ENCODE peak calls at places on chromosomes 11 and 22, in six cellular contexts. N is psoas muscle; P is PC-3; J is suprapubic skin; D is CD4-positive, CD25-positive, alpha-beta regulatory T cell; O is keratinocyte. R is an unnamed sample. For H3K36me3, the result is how much of the 10 kb centered on the place peaks cover.

GRCh38 chr11:114158886-114159285 is 99.4 kb downstream of the ZBTB16 start:
- DNase-seq in N (peak), P (peak), J (no peak), D (no peak), O (no peak), R (no peak)

GRCh38 chr11:130426223-130427048 is 2.0 kb downstream of the ADAMTS8 start:
- DNase-seq in N (no peak), P (no peak), J (no peak), D (no peak), O (no peak), R (no peak)

GRCh38 chr11:78030429-78031325 is 7.6 kb upstream of the KCTD14 start:
- DNase-seq in N (peak), P (peak), J (no peak), D (no peak), O (no peak), R (peak)

GRCh38 chr11:35165416-35166368 is 26.7 kb downstream of the CD44 start:
- DNase-seq in N (no peak), P (peak), J (no peak), D (peak), O (no peak), R (peak)

GRCh38 chr22:50032941-50033601 is 20.5 kb upstream of the IL17REL start:
- DNase-seq in N (no peak), P (no peak), J (peak), D (no peak), O (no peak), R (no peak)

GRCh38 chr11:126310229-126310991 is 6.5 kb downstream of the DCPS start:
- DNase-seq in N (peak), P (peak), J (peak), D (peak), O (no peak), R (peak)

GRCh38 chr22:17264321-17265052 is 45.3 kb upstream of the ADA2 start:
- DNase-seq in N (peak), P (no peak), J (no peak), D (no peak), O (no peak), R (no peak)

GRCh38 chr11:1749020-1749758 is 1.2 kb downstream of the IFITM10 start:
- DNase-seq in N (no peak), P (no peak), J (peak), D (no peak), O (no peak), R (no peak)

DNA sequence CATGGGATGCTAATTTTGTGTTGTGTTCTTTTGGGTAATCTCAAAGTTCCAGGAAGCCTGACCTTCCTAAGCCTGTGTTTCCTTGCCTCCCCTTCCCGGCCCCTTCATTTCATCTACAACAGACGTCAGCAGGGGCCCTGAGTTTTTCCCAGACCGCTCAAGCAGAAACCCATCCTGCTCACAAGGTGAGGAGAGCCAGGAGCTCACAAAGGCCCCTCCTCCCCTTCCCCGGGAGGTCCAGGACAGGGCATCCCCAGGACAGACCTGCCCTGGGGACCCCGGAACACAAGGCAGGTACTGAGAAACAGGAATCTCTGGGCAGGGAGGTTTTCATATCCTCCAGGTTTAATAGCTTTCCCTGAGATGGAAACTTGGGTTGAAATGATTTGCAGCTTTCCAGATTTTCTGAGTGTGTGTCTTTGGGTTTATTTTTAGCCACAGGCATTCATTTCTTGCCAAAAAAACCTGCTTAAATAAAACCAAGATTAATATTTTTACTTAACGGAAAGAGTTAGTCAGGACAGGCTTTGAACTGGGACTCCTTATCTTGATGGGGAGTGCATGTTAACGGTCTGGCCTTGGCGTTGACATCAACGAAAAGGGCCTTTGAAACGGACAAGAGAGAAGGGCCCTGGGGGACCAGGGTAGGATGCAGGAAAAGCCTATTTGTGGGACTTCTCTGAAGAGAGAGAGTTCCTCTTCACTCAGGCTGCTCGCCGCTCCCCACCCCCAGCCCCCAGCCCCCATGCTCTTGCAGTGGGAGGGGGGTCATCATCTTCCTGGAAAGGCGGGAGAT is 38.5 kb downstream of the TIMP3 start:
- DNase-seq in N (no peak), P (no peak), J (no peak), D (no peak), O (no peak), R (no peak)
- H3K36me3 ChIP-seq in N (under half), P (under half), J (under half), D (under half), O (under half), R (under half)

DNA sequence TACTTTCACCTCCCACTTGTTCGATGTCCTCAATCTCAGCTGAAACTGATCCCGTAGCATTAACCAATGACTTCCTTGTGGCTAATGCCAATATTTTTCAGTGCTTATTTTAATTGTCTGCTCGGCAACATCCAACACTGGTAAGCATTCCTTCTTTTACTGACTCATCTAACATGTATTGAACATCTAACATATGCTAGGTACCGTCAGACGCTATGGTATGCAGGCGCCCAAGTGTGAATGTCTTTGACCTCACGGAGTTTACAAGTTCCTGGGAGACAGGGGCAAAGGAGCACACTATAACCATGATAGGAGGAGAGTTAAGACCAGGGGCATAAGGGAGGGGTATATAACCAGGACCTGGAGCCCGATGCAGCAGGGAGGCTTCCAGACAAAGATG is 1.7 kb downstream of the BRMS1 start:
- DNase-seq in N (peak), P (no peak), J (no peak), D (no peak), O (no peak), R (no peak)
- H3K36me3 ChIP-seq in N (under half), P (under half), J (under half), D (under half), O (under half), R (under half)

DNA sequence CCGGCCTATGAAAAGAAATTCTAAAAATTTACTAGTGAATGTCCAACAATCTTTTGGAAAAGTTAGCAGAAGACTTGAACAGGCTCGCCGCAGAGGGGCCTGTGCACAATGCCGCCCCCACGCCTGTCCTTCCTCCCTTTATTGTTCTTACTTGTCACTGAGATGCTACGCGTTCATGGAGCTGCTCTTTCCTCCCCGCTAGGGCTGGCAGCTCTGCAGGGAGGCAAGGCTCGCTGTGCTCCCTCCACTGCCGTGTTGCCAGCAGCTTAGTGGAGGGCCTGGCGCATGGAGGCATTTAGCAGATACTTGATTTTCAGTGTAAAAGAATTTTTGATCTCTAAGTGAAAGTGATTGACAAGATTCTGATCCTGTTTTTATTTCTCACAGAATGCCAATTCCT is 14.7 kb downstream of the PHRF1 start:
- DNase-seq in N (no peak), P (no peak), J (no peak), D (no peak), O (no peak), R (no peak)
- H3K36me3 ChIP-seq in N (under half), P (half or more), J (half or more), D (half or more), O (half or more), R (under half)

DNA sequence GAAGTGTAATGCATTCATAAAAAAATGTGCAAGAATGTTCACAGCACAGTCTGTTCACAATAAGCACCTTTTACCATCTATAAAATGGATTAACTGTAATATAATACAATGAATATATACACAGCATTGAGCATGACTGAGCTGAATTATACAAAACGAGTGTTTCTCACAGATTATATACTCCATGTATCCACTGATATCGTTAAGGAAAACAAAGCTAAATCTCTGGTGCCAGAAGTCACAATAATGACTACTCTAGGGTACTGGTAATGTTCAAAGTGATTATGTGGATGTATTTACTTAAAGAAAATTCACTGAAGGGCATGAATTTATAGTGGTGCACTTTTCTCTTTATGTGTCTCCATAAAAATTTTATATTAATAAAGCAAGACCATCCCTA is 33.2 kb downstream of the ACAT1 start:
- DNase-seq in N (no peak), P (no peak), J (no peak), D (no peak), O (no peak), R (no peak)
- H3K36me3 ChIP-seq in N (under half), P (under half), J (half or more), D (half or more), O (under half), R (under half)

GRCh38 chr11:103327721-103328120 is 218.5 kb downstream of the DYNC2H1 start:
- DNase-seq in N (no peak), P (no peak), J (no peak), D (no peak), O (no peak), R (no peak)
- H3K36me3 ChIP-seq in N (under half), P (under half), J (under half), D (under half), O (under half), R (under half)

DNA sequence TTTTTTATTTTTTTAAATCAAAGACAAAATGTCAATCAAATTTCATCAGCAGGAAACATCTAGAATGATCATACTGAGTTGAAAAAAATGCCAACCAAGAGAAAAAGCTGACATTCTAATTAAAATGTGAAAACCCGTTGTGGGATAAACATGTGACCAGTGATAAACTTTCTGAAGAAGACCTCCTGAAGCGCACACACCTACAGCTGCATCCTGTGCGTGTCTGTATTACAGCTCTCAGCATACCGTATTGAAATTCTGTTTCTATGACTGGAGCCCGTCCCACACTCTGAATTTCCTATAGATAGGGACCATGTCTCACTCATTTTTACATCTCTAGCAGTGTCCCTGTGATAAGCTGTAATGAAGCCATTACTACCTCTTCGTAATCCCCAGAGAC is 12.2 kb upstream of the NUP50 start:
- DNase-seq in N (no peak), P (no peak), J (no peak), D (no peak), O (no peak), R (no peak)
- H3K36me3 ChIP-seq in N (under half), P (under half), J (under half), D (under half), O (under half), R (under half)

GRCh38 chr11:120457996-120458395 is 53.6 kb upstream of the GRIK4 start:
- DNase-seq in N (no peak), P (no peak), J (no peak), D (no peak), O (no peak), R (no peak)

GRCh38 chr11:120465921-120466534 is 45.5 kb upstream of the GRIK4 start:
- DNase-seq in N (no peak), P (no peak), J (no peak), D (no peak), O (no peak), R (no peak)

GRCh38 chr11:120467627-120468026 is 43.9 kb upstream of the GRIK4 start:
- DNase-seq in N (no peak), P (peak), J (no peak), D (no peak), O (no peak), R (no peak)

GRCh38 chr11:120462825-120463224 is 48.7 kb upstream of the GRIK4 start:
- DNase-seq in N (no peak), P (no peak), J (no peak), D (no peak), O (no peak), R (no peak)
- H3K36me3 ChIP-seq in N (under half), P (half or more), J (half or more), D (under half), O (under half), R (under half)

GRCh38 chr22:19974233-19974861 is 32.7 kb upstream of the TXNRD2 start:
- DNase-seq in N (no peak), P (peak), J (no peak), D (no peak), O (no peak), R (peak)
- H3K36me3 ChIP-seq in N (under half), P (under half), J (under half), D (under half), O (under half), R (under half)

DNA sequence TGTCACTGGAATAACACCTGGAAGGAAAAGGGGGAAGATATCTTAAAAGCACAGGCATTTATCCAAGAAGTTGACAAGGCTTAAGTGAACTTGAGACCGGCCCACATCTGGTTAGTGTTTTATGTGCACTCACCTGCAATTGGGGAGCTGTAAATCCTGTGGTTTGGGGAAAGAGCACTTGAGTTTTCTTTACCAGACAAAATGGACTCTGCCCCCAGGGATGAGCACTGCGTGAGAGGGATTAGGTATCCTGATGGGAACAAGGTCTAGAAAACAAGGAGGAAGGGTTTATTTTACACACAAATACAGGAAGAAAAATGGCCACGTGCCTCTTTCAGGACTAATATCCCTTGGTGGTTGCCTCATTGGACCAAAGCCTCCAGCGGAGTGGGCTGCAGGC is 15.1 kb downstream of the E2F8 start:
- DNase-seq in N (no peak), P (no peak), J (no peak), D (no peak), O (no peak), R (peak)
- H3K36me3 ChIP-seq in N (under half), P (half or more), J (under half), D (under half), O (under half), R (under half)